ENCODE peak calls at places on chromosomes 4 and X, in four cellular contexts. E is OCI-LY7, W is heart left ventricle, X is neural progenitor cell. B is an unnamed sample.
A peak's percentile ranks its signal among the peaks of the same experiment; 100 is the strongest.

GRCh38 chr4:11471613-11472012 is 42.9 kb upstream of the HS3ST1 start:
- DNase-seq in E (no peak), W (peak; percentile 25), X (no peak), B (no peak)

GRCh38 chrX:100819837-100820666 is at the start of gene CSTF2:
- DNase-seq in E (peak; percentile 88), W (peak; percentile 73), X (peak; percentile 89), B (peak; percentile 90)

GRCh38 chr4:7466904-7467303 is 32.2 kb upstream of the PSAPL1 start:
- DNase-seq in E (no peak), W (no peak), X (no peak), B (no peak)

GRCh38 chrX:56802921-56803848 is 74.1 kb downstream of the NBDY start:
- DNase-seq in E (no peak), W (peak; percentile 23), X (peak; percentile 87), B (peak; percentile 80)

GRCh38 chr4:8528713-8529112 is 51.5 kb upstream of the GPR78 start:
- DNase-seq in E (no peak), W (no peak), X (no peak), B (no peak)

GRCh38 chr4:176363072-176363471 is 43.3 kb downstream of the SPCS3 start:
- DNase-seq in E (no peak), W (no peak), X (no peak), B (no peak)

GRCh38 chr4:81722229-81722900 is 250.7 kb upstream of the RASGEF1B start:
- DNase-seq in E (no peak), W (no peak), X (peak; percentile 85), B (no peak)

GRCh38 chr4:89434364-89434988 is 126.9 kb upstream of the GPRIN3 start:
- DNase-seq in E (peak; percentile 64), W (no peak), X (peak; percentile 29), B (peak; percentile 25)

GRCh38 chrX:42739258-42739657 is 38.7 kb downstream of the PPP1R2C start:
- DNase-seq in E (peak; percentile 61), W (no peak), X (no peak), B (no peak)

GRCh38 chrX:132463411-132463810 is 25.4 kb downstream of the MBNL3 start:
- DNase-seq in E (no peak), W (no peak), X (peak; percentile 43), B (peak; percentile 33)

GRCh38 chrX:65588795-65589194 is 54.2 kb upstream of the LAS1L start:
- DNase-seq in E (no peak), W (no peak), X (no peak), B (no peak)
- H3K4me3 ChIP-seq in E (no peak overlapping the region), W (peak overlapping the region; percentile 37), X (no peak overlapping the region), B (peak overlapping the region; percentile 21)

DNA sequence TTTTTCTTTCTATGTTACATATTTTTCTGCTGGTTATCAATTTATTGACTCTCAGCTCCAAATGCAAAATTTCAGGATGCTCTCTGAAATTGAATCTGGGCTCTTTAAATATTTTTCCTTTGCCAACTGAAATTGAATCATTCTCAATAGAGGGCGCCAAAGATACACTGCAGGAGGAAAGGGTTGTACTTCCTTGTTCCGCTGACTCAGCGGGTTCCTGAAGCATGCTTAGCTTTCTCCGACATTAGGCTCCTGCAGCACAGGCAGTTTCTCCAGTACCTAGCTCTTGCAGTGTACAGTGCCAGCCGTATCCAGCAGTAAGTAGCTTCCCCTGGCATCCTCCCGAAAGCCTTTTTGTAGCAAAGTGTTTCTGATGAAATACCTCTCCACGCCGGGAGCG is 28.8 kb upstream of the CFAP47 start:
- DNase-seq in E (peak; percentile 16), W (peak; percentile 6), X (peak; percentile 64), B (peak; percentile 94)
- TF ChIP-seq CTCF in E (peak; percentile 69), W (peak; percentile 52), X (peak; percentile 61), B (peak; percentile 79)

DNA sequence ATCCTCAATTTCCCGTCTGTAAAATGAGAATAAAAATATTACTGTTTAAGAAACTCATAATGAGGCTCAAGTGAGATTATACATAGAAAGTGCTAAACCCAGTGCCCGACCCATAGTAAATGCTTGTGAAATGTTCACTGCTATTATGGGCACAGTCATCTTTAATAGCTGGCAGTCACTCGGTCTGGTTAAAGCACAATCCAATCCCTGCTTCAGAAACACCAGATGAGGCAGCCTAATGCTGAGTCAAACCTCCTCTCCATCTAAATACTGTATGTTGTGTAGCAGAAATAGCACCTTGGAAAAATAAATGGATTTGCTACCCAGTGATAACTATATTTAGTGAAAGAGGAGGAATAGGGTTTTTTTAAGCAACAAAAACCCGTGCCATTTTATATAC is 14.5 kb downstream of the EVC2 start:
- DNase-seq in E (no peak), W (no peak), X (no peak), B (no peak)
- H3K36me3 ChIP-seq in E (no peaks in the 10 kb centered on the region), W (no peaks in the 10 kb centered on the region), X (no peaks in the 10 kb centered on the region), B (peaks cover 5% of the 10 kb centered on the region)

GRCh38 chr4:98658287-98659105 is at the start of gene TSPAN5:
- DNase-seq in E (peak; percentile 3), W (peak; percentile 78), X (peak; percentile 95), B (peak; percentile 88)

GRCh38 chr4:98653006-98653405 is 5.4 kb downstream of the TSPAN5 start:
- DNase-seq in E (no peak), W (no peak), X (no peak), B (no peak)

GRCh38 chr4:98657531-98658286 is 702 bp downstream of the TSPAN5 start:
- DNase-seq in E (no peak), W (peak; percentile 14), X (peak; percentile 72), B (peak; percentile 52)

GRCh38 chr4:98656443-98656842 is 2.0 kb downstream of the TSPAN5 start:
- DNase-seq in E (no peak), W (no peak), X (no peak), B (no peak)

DNA sequence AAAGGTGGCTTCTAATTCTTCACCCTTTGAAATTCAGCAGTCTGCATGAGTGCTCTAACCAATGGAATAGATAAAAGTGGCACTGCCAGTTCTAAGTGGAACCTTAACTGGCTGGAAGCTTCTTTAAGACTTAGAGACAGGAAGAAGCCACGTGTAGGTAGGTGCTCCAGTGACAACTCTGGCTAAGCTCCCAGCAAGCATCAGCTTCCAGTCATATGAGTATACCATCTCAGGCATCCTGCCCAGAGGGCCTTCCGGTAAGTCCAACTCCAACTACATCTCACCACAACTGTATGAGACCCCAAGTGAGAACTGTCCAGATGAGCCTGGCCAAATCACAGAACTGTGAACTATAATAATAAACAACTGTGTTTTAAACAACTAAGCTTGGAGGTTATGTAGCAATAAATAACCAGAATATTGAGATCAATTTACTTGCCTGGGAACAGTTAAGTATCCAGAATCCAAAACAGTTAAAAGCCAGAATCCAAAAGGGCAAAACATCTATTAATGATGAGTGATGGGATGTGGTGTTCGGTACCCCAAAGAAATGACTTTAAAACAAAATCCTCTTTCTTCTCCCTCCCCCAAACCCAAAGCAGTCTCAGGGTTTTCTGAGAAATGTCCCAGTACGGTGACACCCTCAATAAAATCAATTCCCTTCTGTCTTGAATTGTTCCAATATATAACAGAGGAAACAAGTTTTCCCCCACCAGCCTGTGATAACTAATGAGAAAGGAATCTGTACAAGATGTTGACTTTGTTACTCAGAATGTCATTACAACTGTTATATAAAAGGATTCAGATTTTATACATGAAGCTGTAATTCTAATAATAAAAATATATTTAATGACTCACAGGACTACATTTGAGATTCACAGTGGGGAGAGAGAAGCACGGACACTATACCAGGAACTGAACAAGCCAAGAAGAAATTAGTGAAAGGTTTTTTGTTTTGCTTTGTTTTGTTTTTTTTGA is 4.2 kb downstream of the TSPAN5 start:
- DNase-seq in E (no peak), W (no peak), X (no peak), B (no peak)
- H3K4me3 ChIP-seq in E (no peak overlapping the region), W (no peak overlapping the region), X (no peak overlapping the region), B (no peak overlapping the region)

GRCh38 chrX:51862920-51863319 is 30.5 kb upstream of the MAGED1 start:
- DNase-seq in E (no peak), W (no peak), X (no peak), B (no peak)

GRCh38 chrX:51857159-51857733 is 36.2 kb upstream of the MAGED1 start:
- DNase-seq in E (no peak), W (no peak), X (no peak), B (no peak)

GRCh38 chrX:51866156-51866555 is 27.3 kb upstream of the MAGED1 start:
- DNase-seq in E (no peak), W (no peak), X (no peak), B (no peak)

GRCh38 chrX:51855698-51856097 is 37.7 kb upstream of the MAGED1 start:
- DNase-seq in E (no peak), W (no peak), X (no peak), B (no peak)

GRCh38 chrX:51860679-51861078 is 32.7 kb upstream of the MAGED1 start:
- DNase-seq in E (peak; percentile 33), W (no peak), X (peak; percentile 52), B (peak; percentile 55)
- TF ChIP-seq CTCF in E (peak; percentile 71), W (peak; percentile 43), X (peak; percentile 57), B (peak; percentile 64)

GRCh38 chrX:19334945-19335626 is 8.6 kb upstream of the PDHA1 start:
- DNase-seq in E (peak; percentile 79), W (no peak), X (peak; percentile 62), B (peak; percentile 71)

DNA sequence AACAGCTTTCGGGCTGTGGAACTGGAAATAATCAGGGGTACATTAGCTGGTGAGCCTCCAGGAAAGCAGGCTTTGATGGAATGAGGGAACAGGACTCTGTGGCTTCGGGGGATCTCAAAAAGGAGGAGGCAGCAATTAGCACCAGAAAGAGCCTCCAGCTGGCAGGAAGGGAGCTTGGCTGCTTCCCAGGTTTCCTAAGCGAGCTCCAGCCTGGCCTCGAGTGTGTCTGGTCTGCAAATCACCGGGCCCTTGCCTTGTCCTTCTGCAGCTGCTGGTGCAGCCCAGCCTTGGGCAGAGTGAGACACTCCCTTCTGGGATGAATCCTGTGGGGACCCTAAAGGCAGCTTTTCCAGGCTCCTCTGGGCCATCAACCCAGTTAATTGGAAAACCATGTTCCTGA is 10.7 kb upstream of the PDHA1 start:
- DNase-seq in E (no peak), W (peak; percentile 22), X (no peak), B (peak; percentile 96)
- H3K36me3 ChIP-seq in E (no peaks in the 10 kb centered on the region), W (no peaks in the 10 kb centered on the region), X (no peaks in the 10 kb centered on the region), B (no peaks in the 10 kb centered on the region)